ENCODE peak calls at places on chromosome 15, in five cellular contexts. One of them, this sample, is unnamed.

GRCh38 chr15:42048080-42048820 is 27.4 kb upstream of the PLA2G4E start:
- DNase-seq in IMR-90: no peak
- DNase-seq in MM.1S: no peak
- DNase-seq in PC-9: no peak
- DNase-seq in neural progenitor cell: no peak
- DNase-seq in this sample: no peak

GRCh38 chr15:44706401-44706800 is 4.7 kb downstream of the PATL2 start:
- DNase-seq in IMR-90: no peak
- DNase-seq in PC-9: no peak
- DNase-seq in neural progenitor cell: no peak
- DNase-seq in MM.1S: peak; percentile 2
- DNase-seq in this sample: no peak

GRCh38 chr15:65389226-65389625 is 11.4 kb upstream of the IGDCC3 start:
- DNase-seq in neural progenitor cell: no peak
- DNase-seq in MM.1S: no peak
- DNase-seq in PC-9: no peak
- DNase-seq in IMR-90: no peak
- DNase-seq in this sample: no peak

GRCh38 chr15:69035205-69035917 is 20.9 kb downstream of the NOX5 start:
- DNase-seq in neural progenitor cell: peak; percentile 63
- DNase-seq in IMR-90: no peak
- DNase-seq in MM.1S: no peak
- DNase-seq in PC-9: no peak
- DNase-seq in this sample: peak; percentile 36

GRCh38 chr15:64163662-64164362 is 990 bp upstream of the PPIB start:
- DNase-seq in MM.1S: no peak
- DNase-seq in IMR-90: no peak
- DNase-seq in PC-9: no peak
- DNase-seq in neural progenitor cell: no peak
- DNase-seq in this sample: no peak

GRCh38 chr15:91866971-91867372 is 13.5 kb downstream of the SLCO3A1 start:
- DNase-seq in MM.1S: no peak
- DNase-seq in IMR-90: no peak
- DNase-seq in PC-9: no peak
- DNase-seq in neural progenitor cell: no peak
- DNase-seq in this sample: no peak

GRCh38 chr15:45611305-45611704 is 23.5 kb upstream of the SQOR start:
- DNase-seq in PC-9: peak; percentile 35
- DNase-seq in IMR-90: no peak
- DNase-seq in neural progenitor cell: peak; percentile 33
- DNase-seq in MM.1S: peak; percentile 49
- DNase-seq in this sample: no peak

GRCh38 chr15:40782609-40783227 is 12.9 kb downstream of the C15orf62 start:
- DNase-seq in neural progenitor cell: peak; percentile 79
- DNase-seq in MM.1S: peak; percentile 91
- DNase-seq in IMR-90: no peak
- DNase-seq in PC-9: peak; percentile 73
- DNase-seq in this sample: peak; percentile 81

GRCh38 chr15:45128971-45129639 is 574 bp downstream of the DUOXA1 start:
- DNase-seq in MM.1S: no peak
- DNase-seq in IMR-90: no peak
- DNase-seq in PC-9: no peak
- DNase-seq in neural progenitor cell: peak; percentile 27
- DNase-seq in this sample: no peak

GRCh38 chr15:56640127-56640526 is 93.2 kb downstream of the ZNF280D start:
- DNase-seq in IMR-90: no peak
- DNase-seq in neural progenitor cell: peak; percentile 28
- DNase-seq in MM.1S: no peak
- DNase-seq in PC-9: no peak
- DNase-seq in this sample: no peak

GRCh38 chr15:91549581-91549980 is 303.9 kb upstream of the SLCO3A1 start:
- DNase-seq in IMR-90: no peak
- DNase-seq in neural progenitor cell: no peak
- DNase-seq in PC-9: no peak
- DNase-seq in MM.1S: no peak
- DNase-seq in this sample: no peak

GRCh38 chr15:90315276-90315982 is 36.7 kb upstream of the ZNF774 start:
- DNase-seq in PC-9: peak; percentile 73
- DNase-seq in neural progenitor cell: no peak
- DNase-seq in MM.1S: no peak
- DNase-seq in IMR-90: peak; percentile 56
- DNase-seq in this sample: no peak

GRCh38 chr15:65663521-65663920 is 41.8 kb downstream of the SLC24A1 start:
- DNase-seq in MM.1S: no peak
- DNase-seq in PC-9: no peak
- DNase-seq in IMR-90: no peak
- DNase-seq in neural progenitor cell: no peak
- DNase-seq in this sample: no peak

GRCh38 chr15:100705841-100706240 is 103.5 kb downstream of the ASB7 start:
- DNase-seq in MM.1S: no peak
- DNase-seq in neural progenitor cell: no peak
- DNase-seq in IMR-90: no peak
- DNase-seq in PC-9: no peak
- DNase-seq in this sample: no peak

GRCh38 chr15:85543741-85544155 is 163.3 kb downstream of the AKAP13 start:
- DNase-seq in neural progenitor cell: no peak
- DNase-seq in MM.1S: no peak
- DNase-seq in IMR-90: no peak
- DNase-seq in PC-9: no peak
- DNase-seq in this sample: peak; percentile 50
- TF ChIP-seq CTCF in neural progenitor cell: no peak
- TF ChIP-seq CTCF in MM.1S: no peak
- TF ChIP-seq CTCF in IMR-90: no peak
- TF ChIP-seq CTCF in PC-9: no peak
- TF ChIP-seq CTCF in this sample: no peak

GRCh38 chr15:75044258-75044878 is 21.0 kb downstream of the PPCDC start:
- DNase-seq in neural progenitor cell: no peak
- DNase-seq in IMR-90: no peak
- DNase-seq in MM.1S: no peak
- DNase-seq in PC-9: no peak
- DNase-seq in this sample: no peak

GRCh38 chr15:75038948-75039533 is 15.7 kb downstream of the PPCDC start:
- DNase-seq in MM.1S: no peak
- DNase-seq in PC-9: no peak
- DNase-seq in neural progenitor cell: no peak
- DNase-seq in IMR-90: no peak
- DNase-seq in this sample: no peak

GRCh38 chr15:75043509-75044257 is 20.3 kb downstream of the PPCDC start:
- DNase-seq in neural progenitor cell: no peak
- DNase-seq in IMR-90: peak; percentile 100
- DNase-seq in MM.1S: peak; percentile 86
- DNase-seq in PC-9: peak; percentile 84
- DNase-seq in this sample: no peak

GRCh38 chr15:75045332-75046015 is 22.1 kb downstream of the PPCDC start:
- DNase-seq in neural progenitor cell: no peak
- DNase-seq in MM.1S: peak; percentile 23
- DNase-seq in PC-9: no peak
- DNase-seq in IMR-90: no peak
- DNase-seq in this sample: no peak

DNA sequence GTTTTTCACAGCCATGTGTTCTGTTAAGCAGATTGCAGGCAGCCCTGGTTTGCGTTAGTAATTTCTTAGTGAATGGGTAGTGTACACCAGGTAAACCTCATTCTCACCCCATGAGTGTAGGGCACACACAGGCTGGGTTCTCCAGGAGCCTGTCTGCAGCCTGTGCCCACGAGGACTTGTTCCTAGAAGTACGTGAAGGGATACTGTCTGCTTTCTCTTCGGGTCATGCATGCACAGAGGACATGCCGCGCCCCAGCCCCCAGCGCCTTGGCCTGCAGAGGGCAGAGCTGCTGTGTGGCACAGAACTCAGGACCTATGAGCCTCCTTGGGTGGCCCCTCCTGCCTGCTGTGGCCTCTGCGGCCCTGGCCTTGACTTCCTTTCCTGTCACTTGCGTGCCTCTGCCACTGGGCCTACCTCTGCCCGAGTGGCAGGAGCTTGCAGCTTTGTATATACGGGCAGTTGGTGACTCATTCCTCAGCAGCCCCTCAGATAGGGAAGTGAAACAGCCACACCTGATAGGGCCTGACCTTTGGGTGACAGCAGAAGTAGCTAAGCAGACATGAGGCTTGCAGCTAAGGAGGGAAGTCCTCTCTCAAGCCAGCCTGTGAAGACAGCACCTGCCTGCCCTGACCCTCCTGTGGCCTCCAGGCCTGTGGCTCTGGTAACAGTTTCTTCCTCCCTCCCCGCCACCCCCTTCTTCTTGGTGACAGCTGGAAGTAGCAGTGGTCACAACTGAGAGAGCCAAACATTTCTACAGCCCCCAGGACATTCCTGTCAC is 19.5 kb downstream of the PPCDC start:
- DNase-seq in PC-9: peak; percentile 99
- DNase-seq in IMR-90: peak; percentile 64
- DNase-seq in neural progenitor cell: peak; percentile 48
- DNase-seq in MM.1S: peak; percentile 99
- DNase-seq in this sample: peak; percentile 37
- TF ChIP-seq CTCF in PC-9: peak; percentile 73
- TF ChIP-seq CTCF in IMR-90: peak; percentile 34
- TF ChIP-seq CTCF in neural progenitor cell: peak; percentile 49
- TF ChIP-seq CTCF in MM.1S: peak; percentile 95
- TF ChIP-seq CTCF in this sample: no peak

DNA sequence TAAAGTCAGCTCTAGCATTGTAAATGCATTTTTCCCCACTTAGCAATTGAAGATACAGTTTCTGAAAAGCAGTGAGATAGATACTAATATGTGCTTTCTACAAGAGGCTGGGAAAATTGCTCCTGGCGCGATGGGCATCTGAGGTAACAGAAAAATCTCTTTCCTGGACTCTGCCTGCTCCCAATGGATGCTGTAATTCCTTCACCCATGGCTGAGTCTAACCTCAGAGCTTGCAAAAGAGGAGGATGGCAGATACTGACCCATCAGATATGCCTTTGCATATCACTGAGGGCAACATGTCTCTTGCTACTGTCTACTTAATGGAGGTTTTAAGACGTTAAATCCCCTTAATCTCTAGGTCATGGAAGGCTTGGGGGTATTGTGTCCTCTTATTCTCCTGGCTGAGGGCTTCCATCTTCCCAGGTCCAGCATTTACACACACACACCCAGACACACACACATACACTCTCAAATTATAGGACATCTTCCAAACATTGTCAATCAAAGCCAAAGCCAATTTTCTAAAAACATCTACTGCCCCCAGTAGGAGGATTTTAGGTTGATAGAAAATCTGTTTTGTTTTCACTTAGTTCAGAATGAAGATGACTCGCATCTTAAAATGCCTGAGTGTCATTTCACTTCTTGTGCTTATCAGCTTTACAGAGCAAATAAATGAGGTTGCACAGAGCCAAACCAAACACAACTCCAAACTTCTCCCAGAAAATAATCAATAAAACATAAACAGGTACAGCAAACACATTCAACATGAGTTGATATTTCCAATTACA is 2.4 kb downstream of the TRPM1 start:
- DNase-seq in MM.1S: peak; percentile 35
- DNase-seq in IMR-90: no peak
- DNase-seq in neural progenitor cell: no peak
- DNase-seq in PC-9: no peak
- DNase-seq in this sample: no peak
- TF ChIP-seq CTCF in MM.1S: peak; percentile 38
- TF ChIP-seq CTCF in IMR-90: no peak
- TF ChIP-seq CTCF in neural progenitor cell: no peak
- TF ChIP-seq CTCF in PC-9: no peak
- TF ChIP-seq CTCF in this sample: no peak

DNA sequence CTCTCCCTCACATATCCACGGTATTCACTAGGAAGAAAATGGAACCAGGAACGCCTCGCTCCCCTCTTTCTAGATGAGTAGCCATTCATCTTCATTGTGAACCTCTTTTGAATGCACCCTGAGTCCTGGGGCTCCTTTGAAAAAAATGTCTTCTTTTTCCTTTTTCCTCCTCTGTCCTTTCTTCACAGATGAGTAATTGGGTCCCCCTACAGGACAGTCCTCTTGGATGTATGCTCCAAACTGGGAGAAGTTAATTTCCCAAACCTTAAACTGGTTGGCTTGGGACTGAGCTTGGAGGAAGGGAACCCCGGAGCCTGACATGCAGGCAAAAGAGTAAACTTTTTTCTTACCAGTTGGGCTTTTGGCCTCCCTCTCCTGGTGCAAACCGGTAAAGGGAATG is 108.8 kb downstream of the DPH6 start:
- DNase-seq in MM.1S: no peak
- DNase-seq in neural progenitor cell: peak; percentile 7
- DNase-seq in IMR-90: peak; percentile 23
- DNase-seq in PC-9: no peak
- DNase-seq in this sample: no peak
- TF ChIP-seq CTCF in MM.1S: no peak
- TF ChIP-seq CTCF in neural progenitor cell: peak; percentile 28
- TF ChIP-seq CTCF in IMR-90: peak; percentile 38
- TF ChIP-seq CTCF in PC-9: no peak
- TF ChIP-seq CTCF in this sample: no peak

GRCh38 chr15:73932381-73933191 is 6.3 kb downstream of the LOXL1 start:
- DNase-seq in IMR-90: no peak
- DNase-seq in neural progenitor cell: no peak
- DNase-seq in PC-9: no peak
- DNase-seq in MM.1S: no peak
- DNase-seq in this sample: no peak

GRCh38 chr15:73930790-73931281 is 4.6 kb downstream of the LOXL1 start:
- DNase-seq in MM.1S: no peak
- DNase-seq in neural progenitor cell: no peak
- DNase-seq in PC-9: no peak
- DNase-seq in IMR-90: peak; percentile 55
- DNase-seq in this sample: no peak

GRCh38 chr15:73930371-73930770 is 4.1 kb downstream of the LOXL1 start:
- DNase-seq in MM.1S: no peak
- DNase-seq in neural progenitor cell: no peak
- DNase-seq in PC-9: no peak
- DNase-seq in IMR-90: peak; percentile 93
- DNase-seq in this sample: peak; percentile 14

GRCh38 chr15:73928971-73929627 is 2.8 kb downstream of the LOXL1 start:
- DNase-seq in PC-9: no peak
- DNase-seq in neural progenitor cell: peak; percentile 55
- DNase-seq in MM.1S: no peak
- DNase-seq in IMR-90: no peak
- DNase-seq in this sample: peak; percentile 80

GRCh38 chr15:73931441-73931840 is 5.2 kb downstream of the LOXL1 start:
- DNase-seq in MM.1S: no peak
- DNase-seq in PC-9: no peak
- DNase-seq in neural progenitor cell: no peak
- DNase-seq in IMR-90: no peak
- DNase-seq in this sample: no peak
- TF ChIP-seq CTCF in MM.1S: no peak
- TF ChIP-seq CTCF in PC-9: no peak
- TF ChIP-seq CTCF in neural progenitor cell: no peak
- TF ChIP-seq CTCF in IMR-90: no peak
- TF ChIP-seq CTCF in this sample: no peak

This sample was measured in glutamatergic neuron.